ENCODE peak calls at places on chromosomes 13 and 19, in nine cellular contexts. One of them, this sample, is unnamed.

GRCh38 chr13:32883501-32883900 is 132.7 kb upstream of the KL start:
- DNase-seq in NB4: no peak
- DNase-seq in brain microvascular endothelial cell: no peak
- DNase-seq in NCI-H146: peak
- DNase-seq in amygdala: no peak
- DNase-seq in RCC 7860: no peak
- DNase-seq in GM23338: no peak
- DNase-seq in NCI-H1436: no peak
- DNase-seq in ovary: no peak
- DNase-seq in this sample: no peak

GRCh38 chr19:13463296-13463695 is 43.0 kb downstream of the CACNA1A start:
- DNase-seq in NB4: peak
- DNase-seq in brain microvascular endothelial cell: no peak
- DNase-seq in NCI-H146: no peak
- DNase-seq in amygdala: no peak
- DNase-seq in RCC 7860: no peak
- DNase-seq in GM23338: peak
- DNase-seq in NCI-H1436: no peak
- DNase-seq in ovary: no peak
- DNase-seq in this sample: no peak

GRCh38 chr13:24627090-24627714 is 53.0 kb upstream of the ATP12A start:
- DNase-seq in NB4: no peak
- DNase-seq in brain microvascular endothelial cell: no peak
- DNase-seq in NCI-H146: peak
- DNase-seq in amygdala: no peak
- DNase-seq in RCC 7860: no peak
- DNase-seq in GM23338: peak
- DNase-seq in NCI-H1436: no peak
- DNase-seq in ovary: no peak
- DNase-seq in this sample: no peak

GRCh38 chr19:17107546-17108452 is 32.2 kb downstream of the MYO9B start:
- DNase-seq in NB4: peak
- DNase-seq in brain microvascular endothelial cell: peak
- DNase-seq in NCI-H146: peak
- DNase-seq in amygdala: peak
- DNase-seq in RCC 7860: peak
- DNase-seq in GM23338: no peak
- DNase-seq in NCI-H1436: no peak
- DNase-seq in ovary: peak
- DNase-seq in this sample: no peak

GRCh38 chr19:45126654-45127053 is 33.7 kb downstream of the PPP1R37 start:
- DNase-seq in NB4: no peak
- DNase-seq in brain microvascular endothelial cell: no peak
- DNase-seq in NCI-H146: no peak
- DNase-seq in amygdala: no peak
- DNase-seq in RCC 7860: no peak
- DNase-seq in GM23338: no peak
- DNase-seq in NCI-H1436: no peak
- DNase-seq in ovary: no peak
- DNase-seq in this sample: no peak

GRCh38 chr19:18399008-18399407 is 1.6 kb upstream of the LRRC25 start:
- DNase-seq in NB4: no peak
- DNase-seq in brain microvascular endothelial cell: no peak
- DNase-seq in NCI-H146: no peak
- DNase-seq in amygdala: no peak
- DNase-seq in RCC 7860: peak
- DNase-seq in GM23338: no peak
- DNase-seq in NCI-H1436: no peak
- DNase-seq in ovary: no peak
- DNase-seq in this sample: no peak

GRCh38 chr13:50129923-50130685 is 114.9 kb downstream of the KCNRG start:
- DNase-seq in NB4: peak
- DNase-seq in brain microvascular endothelial cell: no peak
- DNase-seq in NCI-H146: no peak
- DNase-seq in amygdala: no peak
- DNase-seq in RCC 7860: no peak
- DNase-seq in GM23338: peak
- DNase-seq in NCI-H1436: no peak
- DNase-seq in ovary: peak
- DNase-seq in this sample: peak

GRCh38 chr13:20461860-20462532 is 63.7 kb downstream of the CRYL1 start:
- DNase-seq in NB4: peak
- DNase-seq in brain microvascular endothelial cell: no peak
- DNase-seq in NCI-H146: no peak
- DNase-seq in amygdala: no peak
- DNase-seq in RCC 7860: no peak
- DNase-seq in GM23338: peak
- DNase-seq in NCI-H1436: no peak
- DNase-seq in ovary: no peak
- DNase-seq in this sample: no peak

GRCh38 chr13:98415326-98416070 is 161.4 kb downstream of the STK24 start:
- DNase-seq in NB4: no peak
- DNase-seq in brain microvascular endothelial cell: no peak
- DNase-seq in NCI-H146: no peak
- DNase-seq in amygdala: no peak
- DNase-seq in RCC 7860: no peak
- DNase-seq in GM23338: no peak
- DNase-seq in NCI-H1436: no peak
- DNase-seq in ovary: no peak
- DNase-seq in this sample: no peak

GRCh38 chr19:14632286-14632685 is 42.4 kb downstream of the ADGRE3 start:
- DNase-seq in NB4: peak
- DNase-seq in brain microvascular endothelial cell: peak
- DNase-seq in NCI-H146: no peak
- DNase-seq in amygdala: no peak
- DNase-seq in RCC 7860: no peak
- DNase-seq in GM23338: peak
- DNase-seq in NCI-H1436: no peak
- DNase-seq in ovary: no peak
- DNase-seq in this sample: no peak

GRCh38 chr19:47610902-47611301 is 2.0 kb downstream of the BICRA start:
- DNase-seq in NB4: no peak
- DNase-seq in brain microvascular endothelial cell: no peak
- DNase-seq in NCI-H146: no peak
- DNase-seq in amygdala: no peak
- DNase-seq in RCC 7860: no peak
- DNase-seq in GM23338: no peak
- DNase-seq in NCI-H1436: no peak
- DNase-seq in ovary: no peak
- DNase-seq in this sample: no peak

GRCh38 chr19:13461536-13461935 is 44.7 kb downstream of the CACNA1A start:
- DNase-seq in NB4: no peak
- DNase-seq in brain microvascular endothelial cell: no peak
- DNase-seq in NCI-H146: no peak
- DNase-seq in amygdala: no peak
- DNase-seq in RCC 7860: no peak
- DNase-seq in GM23338: peak
- DNase-seq in NCI-H1436: no peak
- DNase-seq in ovary: no peak
- DNase-seq in this sample: peak

GRCh38 chr19:6528544-6529121 is 2.2 kb upstream of the TNFSF9 start:
- DNase-seq in NB4: peak
- DNase-seq in brain microvascular endothelial cell: no peak
- DNase-seq in NCI-H146: no peak
- DNase-seq in amygdala: peak
- DNase-seq in RCC 7860: peak
- DNase-seq in GM23338: peak
- DNase-seq in NCI-H1436: no peak
- DNase-seq in ovary: no peak
- DNase-seq in this sample: peak

GRCh38 chr13:60369242-60369641 is 27.8 kb upstream of the TDRD3 start:
- DNase-seq in NB4: no peak
- DNase-seq in brain microvascular endothelial cell: no peak
- DNase-seq in NCI-H146: no peak
- DNase-seq in amygdala: no peak
- DNase-seq in RCC 7860: no peak
- DNase-seq in GM23338: peak
- DNase-seq in NCI-H1436: no peak
- DNase-seq in ovary: no peak
- DNase-seq in this sample: no peak

GRCh38 chr19:23415561-23416191 is 20.4 kb upstream of the ZNF91 start:
- DNase-seq in NB4: no peak
- DNase-seq in brain microvascular endothelial cell: no peak
- DNase-seq in NCI-H146: peak
- DNase-seq in amygdala: no peak
- DNase-seq in RCC 7860: no peak
- DNase-seq in GM23338: peak
- DNase-seq in NCI-H1436: no peak
- DNase-seq in ovary: no peak
- DNase-seq in this sample: no peak

GRCh38 chr13:94596575-94596971 is 621 bp upstream of the TGDS start:
- DNase-seq in NB4: no peak
- DNase-seq in brain microvascular endothelial cell: no peak
- DNase-seq in NCI-H146: no peak
- DNase-seq in amygdala: no peak
- DNase-seq in RCC 7860: no peak
- DNase-seq in GM23338: no peak
- DNase-seq in NCI-H1436: no peak
- DNase-seq in ovary: peak
- DNase-seq in this sample: no peak

GRCh38 chr13:76713280-76713679 is 172.9 kb downstream of the KCTD12 start:
- DNase-seq in NB4: no peak
- DNase-seq in brain microvascular endothelial cell: no peak
- DNase-seq in NCI-H146: no peak
- DNase-seq in amygdala: no peak
- DNase-seq in RCC 7860: no peak
- DNase-seq in GM23338: no peak
- DNase-seq in NCI-H1436: no peak
- DNase-seq in ovary: no peak
- DNase-seq in this sample: no peak

GRCh38 chr19:28409859-28410258 is 803.1 kb downstream of the UQCRFS1 start:
- DNase-seq in NB4: no peak
- DNase-seq in brain microvascular endothelial cell: no peak
- DNase-seq in NCI-H146: no peak
- DNase-seq in amygdala: no peak
- DNase-seq in RCC 7860: no peak
- DNase-seq in GM23338: no peak
- DNase-seq in NCI-H1436: no peak
- DNase-seq in ovary: no peak
- DNase-seq in this sample: no peak

GRCh38 chr19:30437869-30438268 is 65.7 kb downstream of the ZNF536 start:
- DNase-seq in NB4: no peak
- DNase-seq in brain microvascular endothelial cell: no peak
- DNase-seq in NCI-H146: no peak
- DNase-seq in amygdala: no peak
- DNase-seq in RCC 7860: no peak
- DNase-seq in GM23338: peak
- DNase-seq in NCI-H1436: no peak
- DNase-seq in ovary: no peak
- DNase-seq in this sample: no peak